ENCODE peak calls at places on chromosomes 1 and 21, in seven cellular contexts. B, G, V, Q, M, W and E are unnamed samples.
A peak's percentile ranks its signal among the peaks of the same experiment; 100 is the strongest.

GRCh38 chr1:47996406-47997226 is 569 bp downstream of the TRABD2B start:
- DNase-seq in V (no peak), Q (no peak), G (no peak), M (no peak), B (no peak), W (peak; percentile 32), E (no peak)

GRCh38 chr1:197783510-197783948 is 8.2 kb upstream of the DENND1B start:
- DNase-seq in G (no peak), Q (no peak), V (no peak), W (no peak), M (peak; percentile 8), B (no peak), E (peak; percentile 93)

GRCh38 chr1:71193153-71193552 is 112.3 kb upstream of the ZRANB2 start:
- DNase-seq in V (no peak), G (no peak), Q (no peak), W (no peak), B (no peak), M (no peak), E (no peak)

GRCh38 chr1:153946622-153947246 is at the start of gene DENND4B:
- DNase-seq in G (no peak), Q (peak; percentile 59), W (peak; percentile 80), B (peak; percentile 46), V (peak; percentile 71), M (peak; percentile 71), E (peak; percentile 86)

GRCh38 chr1:208298593-208299233 is 54.5 kb upstream of the PLXNA2 start:
- DNase-seq in W (peak; percentile 72), Q (no peak), M (no peak), G (no peak), B (no peak), V (no peak), E (no peak)

GRCh38 chr1:27154469-27154990 is 395 bp downstream of the SLC9A1 start:
- DNase-seq in Q (no peak), V (no peak), M (no peak), W (no peak), B (no peak), G (no peak), E (no peak)

GRCh38 chr1:231252336-231252735 is 11.3 kb downstream of the GNPAT start:
- DNase-seq in Q (no peak), M (no peak), W (no peak), B (no peak), V (no peak), G (no peak), E (peak; percentile 22)

GRCh38 chr21:17527240-17527639 is 14.4 kb downstream of the CXADR start:
- DNase-seq in Q (no peak), V (no peak), G (no peak), B (no peak), W (no peak), M (peak; percentile 13), E (peak; percentile 78)

GRCh38 chr1:221449801-221450470 is 292.0 kb downstream of the DUSP10 start:
- DNase-seq in Q (no peak), B (no peak), W (no peak), G (peak; percentile 76), V (no peak), M (peak; percentile 66), E (peak; percentile 76)

GRCh38 chr1:233105225-233105624 is 154.8 kb downstream of the NTPCR start:
- DNase-seq in Q (no peak), B (no peak), M (no peak), V (no peak), G (no peak), W (no peak), E (no peak)

GRCh38 chr21:34959607-34960006 is 89.5 kb downstream of the RUNX1 start:
- DNase-seq in V (no peak), B (no peak), M (no peak), G (no peak), Q (no peak), W (no peak), E (no peak)

GRCh38 chr21:17674106-17674505 is 61.4 kb upstream of the BTG3 start:
- DNase-seq in W (no peak), B (no peak), G (no peak), V (no peak), M (no peak), Q (no peak), E (no peak)

GRCh38 chr1:184940226-184940625 is 34.1 kb downstream of the NIBAN1 start:
- DNase-seq in G (no peak), W (no peak), V (no peak), M (no peak), B (no peak), Q (no peak), E (no peak)

GRCh38 chr1:43879414-43879813 is 54.2 kb upstream of the ARTN start:
- DNase-seq in Q (no peak), M (peak; percentile 89), B (no peak), W (no peak), V (no peak), G (peak; percentile 49), E (peak; percentile 92)

GRCh38 chr1:98677288-98677687 is 15.8 kb downstream of the SNX7 start:
- DNase-seq in W (no peak), M (peak; percentile 88), Q (no peak), B (no peak), V (no peak), G (peak; percentile 67), E (peak; percentile 93)